ENCODE peak calls at places on chromosomes 11 and 22, in nine cellular contexts. D, L, I, K, U, M, Z, A and C are unnamed samples.

GRCh38 chr11:68947151-68947550 is 33.6 kb downstream of the MRGPRD start:
- DNase-seq in D (no peak), L (no peak), I (no peak), K (no peak), U (no peak), M (no peak), Z (no peak), A (no peak), C (no peak)

GRCh38 chr22:35347462-35347861 is 33.4 kb upstream of the HMOX1 start:
- DNase-seq in D (no peak), L (no peak), I (no peak), K (no peak), U (no peak), M (no peak), Z (no peak), A (no peak), C (no peak)

GRCh38 chr11:70072471-70073187 is 5.5 kb upstream of the ANO1 start:
- DNase-seq in D (no peak), L (no peak), I (no peak), K (no peak), U (no peak), M (no peak), Z (no peak), A (no peak), C (no peak)

GRCh38 chr11:105211806-105212531 is 72.4 kb upstream of the CARD18 start:
- DNase-seq in D (no peak), L (no peak), I (no peak), K (no peak), U (no peak), M (no peak), Z (no peak), A (no peak), C (no peak)

GRCh38 chr11:66327171-66328035 is 8.8 kb downstream of the RIN1 start:
- DNase-seq in D (no peak), L (no peak), I (no peak), K (no peak), U (no peak), M (peak), Z (no peak), A (no peak), C (peak)

GRCh38 chr11:102111011-102111786 is 952 bp downstream of the YAP1 start:
- DNase-seq in D (peak), L (peak), I (no peak), K (peak), U (peak), M (no peak), Z (peak), A (peak), C (peak)

GRCh38 chr11:65663634-65664200 is 1.0 kb upstream of the RELA start:
- DNase-seq in D (peak), L (peak), I (peak), K (no peak), U (no peak), M (no peak), Z (peak), A (peak), C (peak)

GRCh38 chr22:36541831-36542391 is 12.9 kb upstream of the EIF3D start:
- DNase-seq in D (peak), L (no peak), I (no peak), K (peak), U (no peak), M (no peak), Z (no peak), A (no peak), C (no peak)

GRCh38 chr22:48644997-48645396 is 1182.7 kb downstream of the BRD1 start:
- DNase-seq in D (no peak), L (no peak), I (no peak), K (no peak), U (no peak), M (no peak), Z (no peak), A (no peak), C (no peak)

GRCh38 chr11:113204280-113204679 is 110.1 kb upstream of the TTC12 start:
- DNase-seq in D (no peak), L (no peak), I (no peak), K (no peak), U (no peak), M (no peak), Z (no peak), A (no peak), C (no peak)

GRCh38 chr11:102390667-102391449 is 43.8 kb downstream of the BIRC2 start:
- DNase-seq in D (peak), L (no peak), I (peak), K (peak), U (peak), M (no peak), Z (no peak), A (peak), C (peak)

GRCh38 chr11:27201454-27202302 is 161.1 kb downstream of the BBOX1 start:
- DNase-seq in D (peak), L (peak), I (no peak), K (peak), U (no peak), M (no peak), Z (no peak), A (no peak), C (peak)

GRCh38 chr11:12289667-12290476 is 87.5 kb upstream of the PARVA start:
- DNase-seq in D (no peak), L (no peak), I (no peak), K (no peak), U (no peak), M (no peak), Z (no peak), A (peak), C (no peak)

GRCh38 chr11:105022998-105023397 is at the start of gene CASP5:
- DNase-seq in D (no peak), L (no peak), I (no peak), K (no peak), U (no peak), M (no peak), Z (no peak), A (no peak), C (no peak)

GRCh38 chr11:24828938-24829337 is 332.1 kb downstream of the LUZP2 start:
- DNase-seq in D (no peak), L (no peak), I (no peak), K (no peak), U (no peak), M (no peak), Z (no peak), A (no peak), C (no peak)

GRCh38 chr11:74434528-74434927 is 32.8 kb downstream of the KCNE3 start:
- DNase-seq in D (no peak), L (no peak), I (no peak), K (no peak), U (no peak), M (no peak), Z (no peak), A (no peak), C (no peak)

GRCh38 chr11:63565728-63566127 is 2.5 kb upstream of the PLAAT2 start:
- DNase-seq in D (no peak), L (no peak), I (no peak), K (no peak), U (no peak), M (no peak), Z (no peak), A (no peak), C (no peak)

GRCh38 chr22:16824718-16825687 is at the start of gene XKR3:
- DNase-seq in D (no peak), L (no peak), I (peak), K (no peak), U (no peak), M (no peak), Z (no peak), A (no peak), C (no peak)

GRCh38 chr11:26330255-26330654 is 1.7 kb upstream of the ANO3 start:
- DNase-seq in D (no peak), L (no peak), I (no peak), K (no peak), U (no peak), M (no peak), Z (no peak), A (no peak), C (no peak)

GRCh38 chr11:73314121-73314948 is 6.3 kb downstream of the ARHGEF17 start:
- DNase-seq in D (peak), L (no peak), I (peak), K (peak), U (no peak), M (no peak), Z (no peak), A (peak), C (peak)

GRCh38 chr11:134443246-134443645 is 31.2 kb upstream of the B3GAT1 start:
- DNase-seq in D (no peak), L (no peak), I (no peak), K (no peak), U (no peak), M (no peak), Z (no peak), A (no peak), C (no peak)

GRCh38 chr11:57777969-57778317 is 16.3 kb downstream of the CTNND1 start:
- DNase-seq in D (no peak), L (no peak), I (no peak), K (peak), U (no peak), M (no peak), Z (no peak), A (no peak), C (no peak)

GRCh38 chr11:117020287-117020686 is 77.9 kb downstream of the SIK3 start:
- DNase-seq in D (no peak), L (no peak), I (no peak), K (no peak), U (no peak), M (no peak), Z (no peak), A (no peak), C (no peak)

GRCh38 chr11:114280696-114281095 is 15.5 kb upstream of the NNMT start:
- DNase-seq in D (peak), L (peak), I (peak), K (peak), U (peak), M (no peak), Z (no peak), A (no peak), C (peak)

GRCh38 chr22:17085277-17086091 is 684 bp downstream of the IL17RA start:
- DNase-seq in D (peak), L (peak), I (no peak), K (no peak), U (no peak), M (no peak), Z (no peak), A (no peak), C (peak)

GRCh38 chr11:13963949-13964770 is 1.6 kb downstream of the SPON1 start:
- DNase-seq in D (peak), L (peak), I (no peak), K (no peak), U (no peak), M (no peak), Z (no peak), A (no peak), C (peak)

GRCh38 chr11:122307480-122308085 is 191.6 kb upstream of the BLID start:
- DNase-seq in D (no peak), L (no peak), I (no peak), K (no peak), U (no peak), M (no peak), Z (no peak), A (no peak), C (no peak)